ENCODE peak calls at places on chromosomes 6 and 20, in seven cellular contexts. I, M, K, X, E, F and Z are unnamed samples. For H3K4me1, the result is how much of the 10 kb centered on the place peaks cover.

GRCh38 chr6:144349690-144350132 is 64.6 kb downstream of the UTRN start:
- DNase-seq in I (no peak), M (peak), K (no peak), X (no peak), E (no peak), F (no peak), Z (no peak)

GRCh38 chr20:32457476-32457986 is 99.4 kb downstream of the ASXL1 start:
- DNase-seq in I (no peak), M (no peak), K (no peak), X (peak), E (no peak), F (no peak), Z (no peak)

GRCh38 chr20:50023116-50023802 is 40.5 kb downstream of the SNAI1 start:
- DNase-seq in I (peak), M (no peak), K (no peak), X (no peak), E (no peak), F (no peak), Z (no peak)

GRCh38 chr20:37407573-37408002 is 61.6 kb downstream of the SRC start:
- DNase-seq in I (no peak), M (no peak), K (no peak), X (peak), E (no peak), F (no peak), Z (no peak)

GRCh38 chr20:8764289-8764962 is 304.5 kb upstream of the PLCB4 start:
- DNase-seq in I (peak), M (no peak), K (no peak), X (no peak), E (no peak), F (no peak), Z (no peak)

GRCh38 chr6:1540864-1541521 is 68.7 kb upstream of the FOXC1 start:
- DNase-seq in I (no peak), M (no peak), K (no peak), X (no peak), E (no peak), F (no peak), Z (no peak)

GRCh38 chr6:120056085-120056484 is 706.5 kb upstream of the MAN1A1 start:
- DNase-seq in I (no peak), M (no peak), K (no peak), X (no peak), E (no peak), F (no peak), Z (no peak)

GRCh38 chr6:79810878-79811277 is 136.5 kb downstream of the ELOVL4 start:
- DNase-seq in I (no peak), M (no peak), K (no peak), X (no peak), E (no peak), F (no peak), Z (no peak)

GRCh38 chr20:43844778-43845614 is 69.7 kb upstream of the TOX2 start:
- DNase-seq in I (no peak), M (peak), K (no peak), X (no peak), E (no peak), F (no peak), Z (no peak)

GRCh38 chr6:92647630-92648029 is 771.7 kb downstream of the EPHA7 start:
- DNase-seq in I (no peak), M (no peak), K (no peak), X (no peak), E (no peak), F (no peak), Z (no peak)

GRCh38 chr6:132931937-132932336 is 117.6 kb downstream of the RPS12 start:
- DNase-seq in I (no peak), M (no peak), K (no peak), X (no peak), E (no peak), F (no peak), Z (no peak)

GRCh38 chr6:54493138-54493537 is 184.9 kb downstream of the TINAG start:
- DNase-seq in I (no peak), M (peak), K (no peak), X (no peak), E (no peak), F (no peak), Z (no peak)

GRCh38 chr6:26029857-26030653 is 57.2 kb upstream of the HFE start:
- DNase-seq in I (no peak), M (no peak), K (no peak), X (no peak), E (no peak), F (no peak), Z (no peak)

GRCh38 chr6:110886555-110887167 is 12.1 kb downstream of the AMD1 start:
- DNase-seq in I (no peak), M (no peak), K (no peak), X (no peak), E (no peak), F (no peak), Z (no peak)
- H3K4me1 ChIP-seq in I (under half), M (under half), K (under half), X (under half), E (under half), F (under half), Z (under half)

DNA sequence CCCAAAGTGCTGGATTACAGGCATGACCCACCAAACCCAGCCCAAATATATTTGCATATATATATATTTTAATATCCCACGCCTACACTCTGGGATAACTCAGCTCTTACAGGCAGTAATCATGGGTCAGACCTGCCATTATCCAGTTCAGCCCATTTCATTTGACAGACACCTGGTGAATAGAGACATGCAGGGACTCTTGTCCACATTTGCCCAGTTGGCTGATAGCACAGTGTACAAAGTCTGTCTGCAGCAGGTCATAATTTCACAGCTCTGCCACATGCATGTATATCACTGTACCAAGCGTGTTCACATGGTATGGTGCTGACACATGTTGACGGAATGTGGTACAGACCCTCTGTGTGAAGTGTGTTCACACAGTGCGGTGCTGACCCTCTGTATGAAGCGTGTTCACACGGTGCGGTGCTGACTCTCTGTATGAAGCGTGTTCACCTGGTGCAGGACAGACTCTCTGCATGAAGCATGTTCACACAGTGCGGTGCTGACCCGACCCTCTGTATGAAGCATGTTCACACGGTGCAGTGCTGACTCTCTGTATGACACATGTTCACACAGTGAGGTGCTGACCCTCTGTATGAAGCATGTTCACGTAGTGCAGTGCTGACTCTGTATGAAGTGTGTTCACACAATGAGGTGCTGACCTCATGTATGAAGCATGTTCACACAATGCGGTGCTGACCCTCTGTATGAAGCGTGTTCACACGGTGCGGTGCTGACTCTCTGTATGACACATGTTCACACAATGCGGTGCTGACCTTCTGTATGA is 10.3 kb upstream of the SERPINB1 start:
- DNase-seq in I (no peak), M (no peak), K (no peak), X (no peak), E (no peak), F (no peak), Z (no peak)
- TF ChIP-seq POLR2A in I (no peak), M (no peak), K (no peak), X (no peak), E (no peak), F (no peak), Z (no peak)

GRCh38 chr6:42042108-42042507 is 8.2 kb upstream of the TAF8 start:
- DNase-seq in I (no peak), M (no peak), K (no peak), X (no peak), E (no peak), F (no peak), Z (no peak)
- H3K4me1 ChIP-seq in I (half or more), M (under half), K (under half), X (under half), E (half or more), F (under half), Z (under half)

DNA sequence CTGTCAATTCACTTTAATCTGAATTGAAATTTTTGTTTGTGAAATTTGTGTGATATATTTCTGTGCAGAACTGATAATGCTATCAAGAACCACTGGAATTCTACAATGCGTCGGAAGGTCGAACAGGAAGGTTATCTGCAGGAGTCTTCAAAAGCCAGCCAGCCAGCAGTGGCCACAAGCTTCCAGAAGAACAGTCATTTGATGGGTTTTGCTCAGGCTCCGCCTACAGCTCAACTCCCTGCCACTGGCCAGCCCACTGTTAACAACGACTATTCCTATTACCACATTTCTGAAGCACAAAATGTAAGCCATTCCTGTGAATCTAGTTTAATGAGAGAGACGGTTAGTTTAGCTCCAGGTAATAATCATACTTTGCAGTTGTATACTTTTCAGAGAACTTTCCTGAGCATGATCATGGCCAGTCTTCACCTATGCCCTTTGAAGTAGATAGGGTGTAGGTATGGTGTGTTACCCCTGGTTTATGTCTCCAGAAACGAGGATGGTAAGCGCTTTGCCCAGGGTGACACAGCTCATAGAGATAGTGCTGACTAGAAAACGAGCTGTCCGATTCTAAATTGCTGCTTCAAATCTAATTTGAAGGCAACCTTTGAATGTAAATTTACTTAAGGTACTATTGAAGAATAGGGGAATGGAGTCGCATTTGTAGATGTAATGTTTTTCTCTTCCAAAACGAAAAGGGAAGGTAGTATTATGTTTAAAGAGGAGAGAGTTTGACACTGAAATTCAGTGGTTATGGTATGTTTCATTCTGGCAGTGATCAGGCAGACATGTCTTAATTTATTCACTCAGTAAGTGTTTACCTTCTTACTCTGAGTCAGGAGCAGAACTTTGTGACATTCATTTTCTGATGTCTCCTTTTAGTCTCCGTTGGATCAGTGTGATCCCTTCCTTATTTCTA is 11.4 kb downstream of the MYB start:
- DNase-seq in I (no peak), M (no peak), K (no peak), X (no peak), E (no peak), F (no peak), Z (no peak)
- TF ChIP-seq POLR2A in I (no peak), M (no peak), K (no peak), X (no peak), E (no peak), F (no peak), Z (no peak)

DNA sequence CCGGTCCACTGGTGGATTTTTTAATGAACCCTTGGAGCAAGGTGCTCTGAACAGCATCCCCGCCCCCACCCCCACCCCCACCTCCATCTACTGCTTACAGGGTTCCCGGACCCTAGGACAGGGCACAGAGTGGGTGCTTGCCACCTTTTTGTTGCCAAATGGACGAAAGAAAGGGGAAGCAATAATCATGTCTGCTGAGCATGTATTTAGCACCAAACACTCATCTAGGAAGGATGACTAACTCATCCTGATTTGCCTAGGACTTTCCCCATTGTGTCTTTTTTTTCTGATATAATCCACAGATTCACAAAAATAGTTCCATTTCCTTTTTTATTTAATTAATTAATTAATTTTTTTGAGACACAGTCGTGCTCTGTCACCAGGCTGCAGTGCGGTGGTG is 1.1 kb upstream of the PLTP start:
- DNase-seq in I (no peak), M (no peak), K (no peak), X (no peak), E (no peak), F (no peak), Z (no peak)
- H3K4me1 ChIP-seq in I (under half), M (under half), K (under half), X (under half), E (under half), F (under half), Z (under half)

GRCh38 chr6:43093361-43094289 is 17.5 kb downstream of the PTK7 start:
- DNase-seq in I (peak), M (no peak), K (no peak), X (peak), E (no peak), F (no peak), Z (peak)
- TF ChIP-seq POLR2A in I (no peak), M (no peak), K (no peak), X (peak), E (no peak), F (peak), Z (peak)

DNA sequence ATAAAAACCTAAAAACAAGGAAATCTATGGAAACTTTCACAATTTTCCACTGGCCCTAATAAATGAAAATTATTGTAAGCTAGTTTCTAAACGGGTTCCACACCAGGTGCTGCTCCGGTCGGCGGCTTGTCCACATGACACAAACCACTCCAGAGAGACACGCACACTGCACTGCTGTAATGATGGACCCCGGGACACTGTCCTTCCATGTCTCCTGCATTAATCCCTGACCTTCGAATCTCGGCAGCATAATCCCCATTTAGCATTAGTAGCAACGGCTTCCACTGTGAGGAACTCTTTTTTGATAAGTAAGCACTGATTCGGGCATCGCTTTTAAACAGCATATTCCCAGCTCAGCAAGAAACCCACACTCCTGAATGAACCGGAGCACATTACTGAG is 43.5 kb downstream of the INSM1 start:
- DNase-seq in I (no peak), M (no peak), K (no peak), X (no peak), E (no peak), F (no peak), Z (no peak)
- H3K4me1 ChIP-seq in I (under half), M (under half), K (under half), X (under half), E (under half), F (under half), Z (under half)

DNA sequence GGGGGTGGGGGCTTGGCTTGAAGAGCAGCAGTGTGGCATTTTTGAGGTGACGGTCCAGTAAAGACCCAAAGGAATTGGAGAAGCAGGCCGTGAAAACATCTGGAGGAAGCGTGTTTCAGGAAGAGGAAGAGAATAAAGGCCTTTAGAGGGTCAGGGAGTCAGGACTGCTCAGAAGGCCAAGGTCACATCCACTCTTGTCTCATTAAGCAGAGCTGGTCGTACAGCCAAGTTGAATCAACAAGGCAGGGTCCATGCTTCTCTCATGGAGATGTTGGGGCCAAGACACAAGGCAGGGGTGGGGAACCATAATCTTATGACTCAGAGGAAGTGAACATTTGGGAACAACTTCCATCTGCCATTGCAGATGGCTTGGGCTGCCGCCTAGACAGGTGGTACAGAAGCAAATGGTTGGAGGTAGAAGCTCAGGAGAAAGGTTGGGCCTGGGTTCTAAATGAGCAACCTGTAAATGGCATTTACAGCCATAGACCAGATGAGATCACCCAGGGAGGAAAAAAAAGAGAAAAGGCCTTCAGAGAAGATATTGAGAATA is 179.6 kb downstream of the TTLL2 start:
- DNase-seq in I (no peak), M (no peak), K (no peak), X (no peak), E (no peak), F (no peak), Z (no peak)
- TF ChIP-seq POLR2A in I (no peak), M (no peak), K (no peak), X (no peak), E (no peak), F (no peak), Z (no peak)